ENCODE peak calls at places on chromosomes 16 and 17, in nine cellular contexts. V is cardiac muscle cell; X is endothelial cell; W is tibial artery; G is fibroblast of the conjunctiva; B is SK-MEL-5; H is CD8-positive, alpha-beta memory T cell; F is stomach; S is choroid plexus epithelial cell. Q is an unnamed sample.

GRCh38 chr16:82888616-82889015 is 261.8 kb downstream of the CDH13 start:
- DNase-seq in V (peak), X (no peak), W (no peak), G (peak), B (no peak), H (no peak), F (no peak), S (peak), Q (no peak)

GRCh38 chr17:77200711-77201110 is 59.9 kb downstream of the SEC14L1 start:
- DNase-seq in V (no peak), X (no peak), W (no peak), G (no peak), B (no peak), H (no peak), F (no peak), S (no peak), Q (no peak)

GRCh38 chr16:56408379-56409098 is 16.8 kb downstream of the AMFR start:
- DNase-seq in V (no peak), X (no peak), W (no peak), G (no peak), B (no peak), H (no peak), F (no peak), S (no peak), Q (no peak)

GRCh38 chr17:2059125-2059836 is 4.4 kb downstream of the HIC1 start:
- DNase-seq in V (no peak), X (no peak), W (peak), G (no peak), B (no peak), H (no peak), F (no peak), S (peak), Q (no peak)

GRCh38 chr17:68642118-68642412 is 40.9 kb upstream of the FAM20A start:
- DNase-seq in V (no peak), X (no peak), W (no peak), G (no peak), B (no peak), H (no peak), F (no peak), S (no peak), Q (no peak)

GRCh38 chr16:72856797-72857196 is 191.1 kb downstream of the ZFHX3 start:
- DNase-seq in V (peak), X (peak), W (no peak), G (no peak), B (peak), H (no peak), F (no peak), S (peak), Q (no peak)

GRCh38 chr17:78753316-78754250 is 28.5 kb downstream of the CYTH1 start:
- DNase-seq in V (no peak), X (no peak), W (no peak), G (no peak), B (no peak), H (no peak), F (no peak), S (no peak), Q (no peak)

GRCh38 chr17:61485067-61485775 is 33.0 kb downstream of the TBX4 start:
- DNase-seq in V (no peak), X (no peak), W (no peak), G (no peak), B (no peak), H (no peak), F (peak), S (no peak), Q (no peak)

GRCh38 chr17:35892091-35892637 is 12.0 kb upstream of the CCL5 start:
- DNase-seq in V (peak), X (no peak), W (no peak), G (no peak), B (no peak), H (peak), F (no peak), S (peak), Q (no peak)

GRCh38 chr16:11792404-11793260 is 4.4 kb downstream of the ZC3H7A start:
- DNase-seq in V (no peak), X (no peak), W (no peak), G (no peak), B (no peak), H (no peak), F (peak), S (no peak), Q (no peak)

GRCh38 chr17:82648761-82649474 is 674 bp upstream of the WDR45B start:
- DNase-seq in V (no peak), X (peak), W (peak), G (no peak), B (no peak), H (peak), F (peak), S (no peak), Q (no peak)

Q was measured in tibial nerve.